ENCODE peak calls at places on chromosomes 1 and 21, in six cellular contexts. I, T, R, U, B and L are unnamed samples.

GRCh38 chr1:2857521-2857920 is 56.0 kb upstream of the TTC34 start:
- DNase-seq in B (no peak), R (no peak), U (no peak), T (no peak), I (no peak), L (no peak)

GRCh38 chr1:51421961-51422360 is 91.6 kb upstream of the TTC39A start:
- DNase-seq in I (no peak), R (no peak), T (peak; percentile 68), B (no peak), U (peak; percentile 57), L (no peak)

GRCh38 chr1:17120962-17121837 is 1.9 kb upstream of the PADI2 start:
- DNase-seq in T (peak; percentile 44), R (no peak), U (no peak), B (no peak), I (no peak), L (no peak)

GRCh38 chr1:109926662-109927300 is 16.1 kb downstream of the CSF1 start:
- DNase-seq in T (peak; percentile 58), R (no peak), I (no peak), U (no peak), B (no peak), L (no peak)

GRCh38 chr1:243598433-243598832 is 251.6 kb downstream of the AKT3 start:
- DNase-seq in B (no peak), U (no peak), T (peak; percentile 97), R (no peak), I (no peak), L (no peak)

GRCh38 chr1:237851209-237851845 is 39.4 kb downstream of the ZP4 start:
- DNase-seq in R (no peak), T (peak; percentile 9), U (no peak), B (no peak), I (no peak), L (no peak)

GRCh38 chr1:22318279-22318983 is 133.2 kb upstream of the ZBTB40 start:
- DNase-seq in T (no peak), B (no peak), U (no peak), I (no peak), R (no peak), L (no peak)

GRCh38 chr1:157045251-157046218 is at the start of gene ARHGEF11:
- DNase-seq in B (no peak), R (peak; percentile 52), I (no peak), U (peak; percentile 41), T (peak; percentile 87), L (no peak)

GRCh38 chr1:5271264-5271663 is 616.9 kb downstream of the AJAP1 start:
- DNase-seq in U (no peak), B (no peak), T (no peak), I (no peak), R (no peak), L (no peak)

GRCh38 chr21:45994738-45995685 is 13.4 kb downstream of the COL6A1 start:
- DNase-seq in I (no peak), U (no peak), T (no peak), B (no peak), R (no peak), L (no peak)